ENCODE peak calls at places on chromosomes 4 and X, in five cellular contexts. Y is lower lobe of right lung, I is upper lobe of right lung, T is ovary, B is A549. V is an unnamed sample.

GRCh38 chr4:52126946-52127345 is 75.8 kb downstream of the SPATA18 start:
- DNase-seq in Y (no peak), I (no peak), T (no peak), B (no peak), V (no peak)

GRCh38 chr4:129350800-129351199 is 254.8 kb downstream of the C4orf33 start:
- DNase-seq in Y (no peak), I (no peak), T (no peak), B (no peak), V (no peak)

GRCh38 chr4:137421796-137422195 is 110.5 kb downstream of the PCDH18 start:
- DNase-seq in Y (no peak), I (no peak), T (no peak), B (no peak), V (no peak)

GRCh38 chr4:8345946-8346814 is 76.6 kb downstream of the HTRA3 start:
- DNase-seq in Y (no peak), I (no peak), T (no peak), B (no peak), V (no peak)

GRCh38 chr4:2054217-2054616 is 4.9 kb upstream of the NAT8L start:
- DNase-seq in Y (no peak), I (peak), T (no peak), B (no peak), V (no peak)

GRCh38 chrX:12903646-12904045 is 2.8 kb upstream of the TLR8 start:
- DNase-seq in Y (no peak), I (no peak), T (no peak), B (no peak), V (no peak)

GRCh38 chr4:157854819-157855218 is 318.0 kb downstream of the GASK1B start:
- DNase-seq in Y (no peak), I (no peak), T (no peak), B (no peak), V (no peak)

GRCh38 chr4:56648245-56649151 is 32.6 kb downstream of the HOPX start:
- DNase-seq in Y (no peak), I (no peak), T (no peak), B (no peak), V (no peak)

GRCh38 chr4:8568068-8568668 is 12.0 kb upstream of the GPR78 start:
- DNase-seq in Y (no peak), I (no peak), T (no peak), B (no peak), V (no peak)

GRCh38 chr4:24805036-24805435 is 9.7 kb downstream of the SOD3 start:
- DNase-seq in Y (no peak), I (no peak), T (no peak), B (no peak), V (no peak)

GRCh38 chr4:87150498-87151261 is 69.7 kb downstream of the KLHL8 start:
- DNase-seq in Y (no peak), I (no peak), T (peak), B (peak), V (no peak)

GRCh38 chr4:138090145-138090917 is 151.8 kb downstream of the SLC7A11 start:
- DNase-seq in Y (no peak), I (no peak), T (peak), B (peak), V (peak)

GRCh38 chr4:4735136-4735754 is 124.2 kb upstream of the MSX1 start:
- DNase-seq in Y (no peak), I (no peak), T (no peak), B (no peak), V (no peak)

GRCh38 chr4:184163813-184164212 is 53.9 kb downstream of the ENPP6 start:
- DNase-seq in Y (peak), I (peak), T (no peak), B (peak), V (peak)

GRCh38 chr4:38803833-38804653 is 548 bp downstream of the TLR1 start:
- DNase-seq in Y (no peak), I (no peak), T (no peak), B (no peak), V (no peak)

GRCh38 chr4:1855334-1856070 is 454 bp downstream of the LETM1 start:
- DNase-seq in Y (peak), I (peak), T (peak), B (no peak), V (no peak)

GRCh38 chrX:136754641-136755040 is 26.1 kb downstream of the ARHGEF6 start:
- DNase-seq in Y (no peak), I (no peak), T (no peak), B (no peak), V (peak)

GRCh38 chr4:151934766-151935165 is 174.0 kb upstream of the GATB start:
- DNase-seq in Y (no peak), I (no peak), T (no peak), B (no peak), V (no peak)

GRCh38 chr4:98614081-98614480 is 44.3 kb downstream of the TSPAN5 start:
- DNase-seq in Y (no peak), I (no peak), T (no peak), B (no peak), V (no peak)

GRCh38 chr4:108646706-108647105 is 3.7 kb upstream of the OSTC start:
- DNase-seq in Y (no peak), I (no peak), T (no peak), B (no peak), V (no peak)

GRCh38 chrX:132708529-132708928 is 219.7 kb upstream of the MBNL3 start:
- DNase-seq in Y (no peak), I (no peak), T (no peak), B (no peak), V (no peak)

GRCh38 chrX:69564665-69565064 is 51.2 kb upstream of the EDA start:
- DNase-seq in Y (no peak), I (no peak), T (no peak), B (no peak), V (no peak)

GRCh38 chr4:55175779-55176231 is 50.4 kb upstream of the KDR start:
- DNase-seq in Y (no peak), I (no peak), T (no peak), B (peak), V (no peak)

GRCh38 chr4:107069049-107069448 is 32.9 kb upstream of the DKK2 start:
- DNase-seq in Y (no peak), I (no peak), T (no peak), B (no peak), V (no peak)

GRCh38 chrX:17242470-17242869 is 132.5 kb upstream of the NHS start:
- DNase-seq in Y (no peak), I (no peak), T (no peak), B (peak), V (no peak)

GRCh38 chr4:145481164-145481941 is at the start of gene SMAD1:
- DNase-seq in Y (peak), I (peak), T (peak), B (peak), V (peak)

GRCh38 chr4:84814100-84814750 is 152.3 kb downstream of the WDFY3 start:
- DNase-seq in Y (no peak), I (no peak), T (no peak), B (peak), V (no peak)

GRCh38 chr4:86775061-86775460 is 74.1 kb downstream of the SLC10A6 start:
- DNase-seq in Y (no peak), I (no peak), T (no peak), B (no peak), V (no peak)

GRCh38 chr4:69957209-69957608 is 8.3 kb downstream of the CSN2 start:
- DNase-seq in Y (no peak), I (no peak), T (no peak), B (no peak), V (no peak)

GRCh38 chrX:72045141-72045540 is 86.6 kb downstream of the RTL5 start:
- DNase-seq in Y (no peak), I (no peak), T (peak), B (no peak), V (no peak)
- H3K27ac ChIP-seq in Y (peak), I (no peak), T (no peak), B (no peak), V (no peak)

DNA sequence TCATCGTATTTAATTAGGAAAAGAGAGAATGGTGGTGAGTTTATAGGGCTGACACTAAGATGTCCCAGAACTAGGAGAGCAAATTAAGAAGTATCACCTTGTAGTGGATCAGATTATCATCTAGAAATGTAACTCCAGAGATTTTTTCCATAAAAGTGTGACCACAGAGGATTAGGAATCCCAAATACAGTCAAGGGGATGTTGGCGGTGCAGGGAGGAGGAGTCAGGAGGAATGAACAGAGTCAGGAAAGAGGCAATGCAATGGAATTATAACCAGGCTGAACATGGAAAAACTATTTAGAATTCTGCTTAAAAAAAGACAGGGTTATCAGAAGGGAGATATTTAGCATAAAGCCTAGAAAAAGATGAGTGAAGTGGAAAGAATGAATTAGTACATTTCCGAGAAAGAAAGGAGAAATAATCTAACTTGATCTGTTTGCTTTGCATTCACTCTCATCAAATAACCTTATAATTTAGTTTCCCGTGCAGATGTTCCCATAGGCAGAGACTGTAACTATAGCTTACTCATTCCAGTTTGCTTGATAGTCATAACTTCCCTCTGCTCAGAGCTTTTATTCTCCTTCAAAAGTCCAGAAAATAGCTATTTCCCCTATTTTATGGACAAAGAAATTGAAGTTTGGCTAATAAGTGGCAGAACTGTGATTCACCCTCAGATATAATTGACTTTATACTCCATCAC is 56.4 kb downstream of the SCFD2 start:
- DNase-seq in Y (no peak), I (no peak), T (no peak), B (no peak), V (no peak)
- H3K27ac ChIP-seq in Y (no peak), I (no peak), T (no peak), B (no peak), V (no peak)

GRCh38 chr4:117845270-117845669 is 189.0 kb upstream of the NDST3 start:
- DNase-seq in Y (no peak), I (no peak), T (no peak), B (no peak), V (no peak)

GRCh38 chr4:117847849-117848248 is 186.4 kb upstream of the NDST3 start:
- DNase-seq in Y (no peak), I (no peak), T (no peak), B (no peak), V (no peak)
- H3K27ac ChIP-seq in Y (no peak), I (no peak), T (no peak), B (no peak), V (no peak)

GRCh38 chr4:763922-764321 is 58.3 kb downstream of the PCGF3 start:
- DNase-seq in Y (peak), I (no peak), T (no peak), B (no peak), V (no peak)

GRCh38 chr4:763191-763810 is 57.7 kb downstream of the PCGF3 start:
- DNase-seq in Y (peak), I (no peak), T (no peak), B (no peak), V (no peak)

GRCh38 chr4:761739-762138 is 56.1 kb downstream of the PCGF3 start:
- DNase-seq in Y (peak), I (no peak), T (no peak), B (no peak), V (no peak)

GRCh38 chr4:761086-761485 is 55.5 kb downstream of the PCGF3 start:
- DNase-seq in Y (peak), I (no peak), T (no peak), B (no peak), V (no peak)

GRCh38 chr4:762211-763190 is 56.9 kb downstream of the PCGF3 start:
- DNase-seq in Y (peak), I (no peak), T (no peak), B (peak), V (no peak)
- H3K27ac ChIP-seq in Y (no peak), I (no peak), T (no peak), B (no peak), V (peak)